ENCODE peak calls at places on chromosomes 3 and 15, in six cellular contexts. Q is WTC11; L is stimulated activated naive CD8-positive, alpha-beta T cell treated with anti-CD3 and anti-CD28 coated beads, Interleukin-15, Interleukin-2, amounts not matched to agents 100 U/mL and 50 U/mL, for 24 hours; F is T-helper 17 cell; X is activated CD8-positive, alpha-beta T cell treated with anti-CD3 and anti-CD28 coated beads, Interleukin-2, amount 10 ng/mL, durations not matched to agents 7 days and 5 days; U is RWPE2. J is an unnamed sample.

GRCh38 chr3:32493437-32494414 is 8.9 kb downstream of the CMTM6 start:
- ATAC-seq in X (no peak), Q (no peak), F (no peak), L (peak), U (no peak), J (no peak)

GRCh38 chr3:112231727-112232126 is 62.3 kb downstream of the SLC9C1 start:
- ATAC-seq in L (no peak), X (no peak), Q (no peak), U (no peak), F (no peak), J (no peak)

GRCh38 chr3:15783361-15783969 is 14.3 kb downstream of the ANKRD28 start:
- ATAC-seq in L (no peak), Q (no peak), U (peak), F (no peak), X (no peak), J (no peak)

GRCh38 chr3:179265875-179266274 is 15.0 kb upstream of the KCNMB3 start:
- ATAC-seq in F (no peak), X (no peak), L (peak), Q (no peak), U (no peak), J (no peak)

GRCh38 chr3:148128136-148128535 is 569.6 kb upstream of the AGTR1 start:
- ATAC-seq in X (no peak), Q (peak), L (no peak), F (no peak), U (no peak), J (no peak)

GRCh38 chr3:55910543-55910942 is 423.4 kb upstream of the WNT5A start:
- ATAC-seq in L (no peak), U (no peak), F (no peak), X (no peak), Q (no peak), J (peak)

GRCh38 chr15:77819271-77819806 is 186.6 kb upstream of the LINGO1 start:
- ATAC-seq in U (no peak), X (no peak), F (no peak), Q (peak), L (no peak), J (no peak)

GRCh38 chr3:166462876-166463275 is 625.7 kb upstream of the BCHE start:
- ATAC-seq in X (no peak), L (no peak), F (no peak), Q (no peak), U (no peak), J (no peak)

GRCh38 chr3:62361824-62362223 is 11.5 kb downstream of the FEZF2 start:
- ATAC-seq in F (no peak), U (no peak), L (no peak), Q (peak), X (no peak), J (no peak)

J was measured in esophagus mucosa.